ENCODE peak calls at places on chromosomes 7 and 10, in six cellular contexts. One of them, this sample, is unnamed.
A peak's percentile ranks its signal among the peaks of the same experiment; 100 is the strongest.

GRCh38 chr10:72753760-72754231 is 61.9 kb downstream of the MCU start:
- DNase-seq in H1: no peak
- DNase-seq in SK-N-SH: no peak
- DNase-seq in GM12878: no peak
- DNase-seq in HepG2: no peak
- DNase-seq in K562: no peak
- DNase-seq in this sample: peak; percentile 95

GRCh38 chr10:99551158-99551557 is 18.4 kb downstream of the NKX2-3 start:
- DNase-seq in K562: no peak
- DNase-seq in H1: no peak
- DNase-seq in GM12878: no peak
- DNase-seq in SK-N-SH: peak; percentile 32
- DNase-seq in HepG2: no peak
- DNase-seq in this sample: no peak

GRCh38 chr7:159093351-159093971 is 51.2 kb downstream of the VIPR2 start:
- DNase-seq in GM12878: no peak
- DNase-seq in HepG2: no peak
- DNase-seq in H1: peak; percentile 38
- DNase-seq in SK-N-SH: no peak
- DNase-seq in K562: no peak
- DNase-seq in this sample: no peak

GRCh38 chr10:29636178-29636577 is 1.4 kb upstream of the SVIL start:
- DNase-seq in H1: no peak
- DNase-seq in GM12878: peak; percentile 15
- DNase-seq in HepG2: no peak
- DNase-seq in K562: no peak
- DNase-seq in SK-N-SH: no peak
- DNase-seq in this sample: no peak

GRCh38 chr7:54995631-54996340 is 23.0 kb upstream of the EGFR start:
- DNase-seq in K562: no peak
- DNase-seq in HepG2: peak; percentile 39
- DNase-seq in SK-N-SH: no peak
- DNase-seq in H1: no peak
- DNase-seq in GM12878: peak; percentile 17
- DNase-seq in this sample: peak; percentile 21

GRCh38 chr10:4383683-4384082 is 442.3 kb upstream of the AKR1E2 start:
- DNase-seq in HepG2: no peak
- DNase-seq in SK-N-SH: no peak
- DNase-seq in H1: no peak
- DNase-seq in GM12878: no peak
- DNase-seq in K562: no peak
- DNase-seq in this sample: no peak

GRCh38 chr7:46191776-46192175 is 270.7 kb upstream of the IGFBP3 start:
- DNase-seq in HepG2: no peak
- DNase-seq in H1: no peak
- DNase-seq in SK-N-SH: no peak
- DNase-seq in K562: no peak
- DNase-seq in GM12878: no peak
- DNase-seq in this sample: no peak

GRCh38 chr7:16484453-16485158 is 19.1 kb upstream of the SOSTDC1 start:
- DNase-seq in GM12878: no peak
- DNase-seq in SK-N-SH: no peak
- DNase-seq in K562: no peak
- DNase-seq in H1: no peak
- DNase-seq in HepG2: peak; percentile 76
- DNase-seq in this sample: no peak

GRCh38 chr7:87154166-87154565 is 1.9 kb downstream of the DMTF1 start:
- DNase-seq in HepG2: no peak
- DNase-seq in GM12878: no peak
- DNase-seq in SK-N-SH: no peak
- DNase-seq in H1: no peak
- DNase-seq in K562: no peak
- DNase-seq in this sample: no peak

GRCh38 chr10:125105856-125106255 is 54.5 kb downstream of the CTBP2 start:
- DNase-seq in K562: no peak
- DNase-seq in SK-N-SH: no peak
- DNase-seq in GM12878: no peak
- DNase-seq in HepG2: no peak
- DNase-seq in H1: no peak
- DNase-seq in this sample: no peak

GRCh38 chr10:110525349-110526260 is 27.9 kb downstream of the DUSP5 start:
- DNase-seq in K562: no peak
- DNase-seq in SK-N-SH: no peak
- DNase-seq in H1: no peak
- DNase-seq in HepG2: no peak
- DNase-seq in GM12878: no peak
- DNase-seq in this sample: no peak

GRCh38 chr10:114313139-114313538 is 74.1 kb downstream of the VWA2 start:
- DNase-seq in SK-N-SH: no peak
- DNase-seq in K562: no peak
- DNase-seq in H1: no peak
- DNase-seq in HepG2: no peak
- DNase-seq in GM12878: no peak
- DNase-seq in this sample: no peak

GRCh38 chr7:107768263-107768662 is 24.3 kb downstream of the CBLL1 start:
- DNase-seq in GM12878: no peak
- DNase-seq in H1: no peak
- DNase-seq in HepG2: no peak
- DNase-seq in K562: no peak
- DNase-seq in SK-N-SH: no peak
- DNase-seq in this sample: no peak

GRCh38 chr10:48819806-48820205 is 119.8 kb downstream of the LRRC18 start:
- DNase-seq in K562: no peak
- DNase-seq in SK-N-SH: no peak
- DNase-seq in HepG2: no peak
- DNase-seq in H1: no peak
- DNase-seq in GM12878: no peak
- DNase-seq in this sample: no peak

GRCh38 chr10:100637785-100638184 is 102.0 kb downstream of the HIF1AN start:
- DNase-seq in GM12878: no peak
- DNase-seq in K562: peak; percentile 48
- DNase-seq in SK-N-SH: peak; percentile 87
- DNase-seq in H1: peak; percentile 87
- DNase-seq in HepG2: peak; percentile 35
- DNase-seq in this sample: peak; percentile 20

GRCh38 chr10:95660283-95660682 is 3.8 kb upstream of the ALDH18A1 start:
- DNase-seq in K562: no peak
- DNase-seq in SK-N-SH: no peak
- DNase-seq in GM12878: no peak
- DNase-seq in HepG2: no peak
- DNase-seq in H1: no peak
- DNase-seq in this sample: no peak

GRCh38 chr10:119344381-119344780 is 137.0 kb downstream of the GRK5 start:
- DNase-seq in SK-N-SH: no peak
- DNase-seq in H1: no peak
- DNase-seq in HepG2: no peak
- DNase-seq in K562: no peak
- DNase-seq in GM12878: no peak
- DNase-seq in this sample: no peak
- TF ChIP-seq GABPA in SK-N-SH: no peak
- TF ChIP-seq GABPA in H1: no peak
- TF ChIP-seq GABPA in HepG2: no peak
- TF ChIP-seq GABPA in K562: no peak
- TF ChIP-seq GABPA in GM12878: no peak
- TF ChIP-seq GABPA in this sample: no peak

GRCh38 chr7:3678411-3678810 is 377.4 kb downstream of the SDK1 start:
- DNase-seq in HepG2: no peak
- DNase-seq in H1: no peak
- DNase-seq in GM12878: no peak
- DNase-seq in K562: no peak
- DNase-seq in SK-N-SH: no peak
- DNase-seq in this sample: no peak
- TF ChIP-seq GABPA in HepG2: no peak
- TF ChIP-seq GABPA in H1: no peak
- TF ChIP-seq GABPA in GM12878: no peak
- TF ChIP-seq GABPA in K562: no peak
- TF ChIP-seq GABPA in SK-N-SH: no peak
- TF ChIP-seq GABPA in this sample: no peak

GRCh38 chr10:122738031-122738430 is 38.4 kb upstream of the C10orf120 start:
- DNase-seq in SK-N-SH: no peak
- DNase-seq in HepG2: no peak
- DNase-seq in K562: no peak
- DNase-seq in GM12878: no peak
- DNase-seq in H1: no peak
- DNase-seq in this sample: no peak

GRCh38 chr10:122730238-122730637 is 30.6 kb upstream of the C10orf120 start:
- DNase-seq in GM12878: no peak
- DNase-seq in H1: no peak
- DNase-seq in SK-N-SH: no peak
- DNase-seq in HepG2: no peak
- DNase-seq in K562: no peak
- DNase-seq in this sample: no peak

GRCh38 chr10:122733450-122733849 is 33.8 kb upstream of the C10orf120 start:
- DNase-seq in H1: no peak
- DNase-seq in SK-N-SH: no peak
- DNase-seq in K562: no peak
- DNase-seq in HepG2: no peak
- DNase-seq in GM12878: no peak
- DNase-seq in this sample: no peak

DNA sequence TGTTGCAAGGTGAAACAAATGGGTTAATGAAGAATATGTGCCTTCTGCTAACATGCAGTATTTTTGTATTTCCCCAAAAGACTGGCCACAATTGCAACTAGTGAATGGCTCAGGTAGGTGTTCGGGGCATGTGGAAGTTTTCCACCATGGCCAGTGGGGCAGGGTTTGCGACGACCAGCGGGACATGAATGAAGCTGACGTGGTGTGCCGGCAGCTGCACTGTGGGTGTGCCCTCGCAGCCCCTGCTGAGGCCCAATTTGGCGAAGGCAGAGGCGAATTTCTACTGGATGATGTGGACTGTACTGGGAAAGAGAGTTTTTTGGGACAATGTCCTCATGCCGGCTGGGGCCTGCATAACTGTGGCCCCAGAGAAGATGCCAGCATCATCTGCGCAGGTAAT is 34.6 kb upstream of the C10orf120 start:
- DNase-seq in K562: no peak
- DNase-seq in HepG2: no peak
- DNase-seq in H1: no peak
- DNase-seq in SK-N-SH: no peak
- DNase-seq in GM12878: no peak
- DNase-seq in this sample: no peak
- TF ChIP-seq GABPA in K562: no peak
- TF ChIP-seq GABPA in HepG2: no peak
- TF ChIP-seq GABPA in H1: no peak
- TF ChIP-seq GABPA in SK-N-SH: no peak
- TF ChIP-seq GABPA in GM12878: no peak
- TF ChIP-seq GABPA in this sample: no peak

GRCh38 chr10:132735341-132735775 is 50.6 kb downstream of the NKX6-2 start:
- DNase-seq in SK-N-SH: peak; percentile 89
- DNase-seq in H1: no peak
- DNase-seq in HepG2: no peak
- DNase-seq in GM12878: no peak
- DNase-seq in K562: no peak
- DNase-seq in this sample: no peak

GRCh38 chr10:132737390-132738048 is 48.4 kb downstream of the NKX6-2 start:
- DNase-seq in H1: no peak
- DNase-seq in HepG2: no peak
- DNase-seq in GM12878: no peak
- DNase-seq in SK-N-SH: no peak
- DNase-seq in K562: no peak
- DNase-seq in this sample: no peak

GRCh38 chr10:132733926-132734325 is 52.0 kb downstream of the NKX6-2 start:
- DNase-seq in GM12878: no peak
- DNase-seq in H1: no peak
- DNase-seq in SK-N-SH: no peak
- DNase-seq in K562: no peak
- DNase-seq in HepG2: no peak
- DNase-seq in this sample: no peak

GRCh38 chr10:132738454-132739224 is 47.3 kb downstream of the NKX6-2 start:
- DNase-seq in GM12878: no peak
- DNase-seq in SK-N-SH: no peak
- DNase-seq in H1: no peak
- DNase-seq in HepG2: no peak
- DNase-seq in K562: no peak
- DNase-seq in this sample: no peak

GRCh38 chr10:132735923-132736391 is 50.0 kb downstream of the NKX6-2 start:
- DNase-seq in HepG2: no peak
- DNase-seq in GM12878: no peak
- DNase-seq in K562: no peak
- DNase-seq in SK-N-SH: peak; percentile 63
- DNase-seq in H1: no peak
- DNase-seq in this sample: no peak
- TF ChIP-seq GABPA in HepG2: no peak
- TF ChIP-seq GABPA in GM12878: no peak
- TF ChIP-seq GABPA in K562: no peak
- TF ChIP-seq GABPA in SK-N-SH: no peak
- TF ChIP-seq GABPA in H1: no peak
- TF ChIP-seq GABPA in this sample: no peak

GRCh38 chr7:1160665-1161010 is 642 bp upstream of the ZFAND2A start:
- DNase-seq in H1: no peak
- DNase-seq in GM12878: no peak
- DNase-seq in K562: peak; percentile 57
- DNase-seq in SK-N-SH: peak; percentile 81
- DNase-seq in HepG2: peak; percentile 63
- DNase-seq in this sample: no peak
- TF ChIP-seq GABPA in H1: no peak
- TF ChIP-seq GABPA in GM12878: no peak
- TF ChIP-seq GABPA in K562: no peak
- TF ChIP-seq GABPA in SK-N-SH: no peak
- TF ChIP-seq GABPA in HepG2: no peak
- TF ChIP-seq GABPA in this sample: no peak

DNA sequence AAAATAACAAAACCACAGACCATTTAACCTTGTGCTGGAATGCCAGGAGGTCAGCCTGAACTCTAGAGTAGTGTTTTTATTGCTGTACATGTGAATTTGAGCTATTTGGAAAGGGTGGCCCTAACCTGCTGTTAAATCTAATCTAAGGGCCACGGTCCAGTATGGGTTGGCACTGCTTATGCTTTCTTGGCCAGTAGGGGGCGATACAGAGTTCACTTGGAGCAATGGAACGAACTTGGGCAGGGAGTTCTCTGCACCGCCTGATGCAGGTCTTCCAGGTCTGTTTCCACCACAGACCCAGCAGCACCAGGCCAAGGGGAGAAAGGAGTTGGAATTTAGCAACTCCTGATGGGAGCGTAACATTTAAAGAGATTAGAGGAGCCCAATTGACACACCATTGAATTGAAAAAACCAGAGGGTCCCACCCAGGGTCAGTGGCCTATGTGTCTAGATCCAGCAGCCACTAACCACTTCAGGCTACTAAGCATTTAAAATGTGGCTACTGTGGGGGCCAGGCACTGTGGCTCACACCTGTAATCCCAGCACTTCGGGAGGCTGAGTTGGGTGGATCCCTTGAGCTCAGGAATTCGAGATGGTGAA is 75.7 kb upstream of the EFCAB10 start:
- DNase-seq in SK-N-SH: peak; percentile 59
- DNase-seq in HepG2: no peak
- DNase-seq in H1: peak; percentile 94
- DNase-seq in GM12878: no peak
- DNase-seq in K562: peak; percentile 88
- DNase-seq in this sample: no peak
- TF ChIP-seq GABPA in SK-N-SH: no peak
- TF ChIP-seq GABPA in HepG2: no peak
- TF ChIP-seq GABPA in H1: no peak
- TF ChIP-seq GABPA in GM12878: no peak
- TF ChIP-seq GABPA in K562: no peak
- TF ChIP-seq GABPA in this sample: no peak